ENCODE peak calls at places on chromosome 1, in four cellular contexts. One of them, this sample, is unnamed.

GRCh38 chr1:226708342-226708780 is 30.7 kb downstream of the ITPKB start:
- DNase-seq in AG09309: peak
- DNase-seq in pulmonary artery endothelial cell: no peak
- DNase-seq in LoVo: no peak
- DNase-seq in this sample: peak

GRCh38 chr1:160144921-160145320 is 6.5 kb upstream of the ATP1A4 start:
- DNase-seq in pulmonary artery endothelial cell: no peak
- DNase-seq in AG09309: no peak
- DNase-seq in LoVo: no peak
- DNase-seq in this sample: no peak

GRCh38 chr1:16243408-16243690 is 6.4 kb upstream of the CPLANE2 start:
- DNase-seq in AG09309: no peak
- DNase-seq in LoVo: no peak
- DNase-seq in pulmonary artery endothelial cell: no peak
- DNase-seq in this sample: no peak

GRCh38 chr1:15399710-15400109 is 10.0 kb upstream of the EFHD2 start:
- DNase-seq in LoVo: no peak
- DNase-seq in pulmonary artery endothelial cell: no peak
- DNase-seq in AG09309: no peak
- DNase-seq in this sample: no peak

GRCh38 chr1:231628207-231628876 is 1.8 kb downstream of the DISC1 start:
- DNase-seq in pulmonary artery endothelial cell: no peak
- DNase-seq in AG09309: no peak
- DNase-seq in LoVo: no peak
- DNase-seq in this sample: peak

GRCh38 chr1:170075186-170075585 is 691 bp upstream of the KIFAP3 start:
- DNase-seq in LoVo: no peak
- DNase-seq in pulmonary artery endothelial cell: no peak
- DNase-seq in AG09309: no peak
- DNase-seq in this sample: no peak

GRCh38 chr1:87781589-87781988 is 452.9 kb downstream of the LMO4 start:
- DNase-seq in AG09309: no peak
- DNase-seq in pulmonary artery endothelial cell: no peak
- DNase-seq in LoVo: no peak
- DNase-seq in this sample: no peak

GRCh38 chr1:43719063-43719462 is 11.7 kb downstream of the ST3GAL3 start:
- DNase-seq in pulmonary artery endothelial cell: no peak
- DNase-seq in AG09309: peak
- DNase-seq in LoVo: no peak
- DNase-seq in this sample: no peak

GRCh38 chr1:156162430-156163037 is 9.1 kb downstream of the SEMA4A start:
- DNase-seq in LoVo: no peak
- DNase-seq in pulmonary artery endothelial cell: no peak
- DNase-seq in AG09309: no peak
- DNase-seq in this sample: no peak

GRCh38 chr1:23593556-23594148 is 34.4 kb upstream of the ID3 start:
- DNase-seq in AG09309: no peak
- DNase-seq in LoVo: peak
- DNase-seq in pulmonary artery endothelial cell: no peak
- DNase-seq in this sample: peak

GRCh38 chr1:3573499-3573898 is 37.8 kb downstream of the MEGF6 start:
- DNase-seq in pulmonary artery endothelial cell: no peak
- DNase-seq in AG09309: no peak
- DNase-seq in LoVo: no peak
- DNase-seq in this sample: no peak

GRCh38 chr1:51558375-51558924 is 39.4 kb upstream of the EPS15 start:
- DNase-seq in pulmonary artery endothelial cell: no peak
- DNase-seq in AG09309: peak
- DNase-seq in LoVo: no peak
- DNase-seq in this sample: no peak

GRCh38 chr1:21546122-21546825 is 37.1 kb downstream of the ALPL start:
- DNase-seq in LoVo: no peak
- DNase-seq in AG09309: no peak
- DNase-seq in pulmonary artery endothelial cell: no peak
- DNase-seq in this sample: no peak

GRCh38 chr1:247407978-247408560 is 7.9 kb upstream of the NLRP3 start:
- DNase-seq in AG09309: no peak
- DNase-seq in LoVo: no peak
- DNase-seq in pulmonary artery endothelial cell: no peak
- DNase-seq in this sample: no peak

GRCh38 chr1:93344886-93345632 is 648 bp upstream of the DR1 start:
- DNase-seq in LoVo: peak
- DNase-seq in AG09309: no peak
- DNase-seq in pulmonary artery endothelial cell: no peak
- DNase-seq in this sample: no peak

GRCh38 chr1:88228153-88228552 is 455.9 kb upstream of the PKN2 start:
- DNase-seq in AG09309: no peak
- DNase-seq in pulmonary artery endothelial cell: no peak
- DNase-seq in LoVo: peak
- DNase-seq in this sample: peak

GRCh38 chr1:160428655-160429054 is 28.3 kb downstream of the VANGL2 start:
- DNase-seq in AG09309: no peak
- DNase-seq in LoVo: peak
- DNase-seq in pulmonary artery endothelial cell: no peak
- DNase-seq in this sample: peak

GRCh38 chr1:30757196-30757949 is at the start of gene LAPTM5:
- DNase-seq in pulmonary artery endothelial cell: no peak
- DNase-seq in LoVo: no peak
- DNase-seq in AG09309: no peak
- DNase-seq in this sample: no peak

GRCh38 chr1:212683357-212683722 is 16.3 kb downstream of the BATF3 start:
- DNase-seq in AG09309: no peak
- DNase-seq in pulmonary artery endothelial cell: no peak
- DNase-seq in LoVo: no peak
- DNase-seq in this sample: no peak

GRCh38 chr1:236159704-236160539 is 17.6 kb downstream of the GPR137B start:
- DNase-seq in LoVo: no peak
- DNase-seq in pulmonary artery endothelial cell: no peak
- DNase-seq in AG09309: no peak
- DNase-seq in this sample: peak

GRCh38 chr1:27719286-27720251 is 6.2 kb upstream of the FAM76A start:
- DNase-seq in pulmonary artery endothelial cell: no peak
- DNase-seq in AG09309: no peak
- DNase-seq in LoVo: no peak
- DNase-seq in this sample: no peak

GRCh38 chr1:221887091-221887746 is 145.3 kb upstream of the DUSP10 start:
- DNase-seq in AG09309: peak
- DNase-seq in pulmonary artery endothelial cell: no peak
- DNase-seq in LoVo: peak
- DNase-seq in this sample: peak

GRCh38 chr1:185350027-185350442 is 33.0 kb upstream of the IVNS1ABP start:
- DNase-seq in LoVo: no peak
- DNase-seq in AG09309: no peak
- DNase-seq in pulmonary artery endothelial cell: no peak
- DNase-seq in this sample: peak

GRCh38 chr1:22562584-22563551 is at the start of gene EPHA8:
- DNase-seq in LoVo: no peak
- DNase-seq in AG09309: no peak
- DNase-seq in pulmonary artery endothelial cell: no peak
- DNase-seq in this sample: no peak

GRCh38 chr1:212982430-212983152 is 32.2 kb downstream of the VASH2 start:
- DNase-seq in AG09309: no peak
- DNase-seq in LoVo: no peak
- DNase-seq in pulmonary artery endothelial cell: no peak
- DNase-seq in this sample: no peak

GRCh38 chr1:89302697-89303332 is 30.2 kb upstream of the GBP5 start:
- DNase-seq in AG09309: no peak
- DNase-seq in LoVo: no peak
- DNase-seq in pulmonary artery endothelial cell: no peak
- DNase-seq in this sample: no peak

GRCh38 chr1:94863919-94864318 is 43.8 kb downstream of the SLC44A3 start:
- DNase-seq in pulmonary artery endothelial cell: peak
- DNase-seq in AG09309: no peak
- DNase-seq in LoVo: peak
- DNase-seq in this sample: peak

GRCh38 chr1:178496410-178497135 is at the start of gene CLEC20A:
- DNase-seq in LoVo: no peak
- DNase-seq in AG09309: no peak
- DNase-seq in pulmonary artery endothelial cell: no peak
- DNase-seq in this sample: no peak

GRCh38 chr1:19957779-19958178 is 21.6 kb downstream of the PLA2G2A start:
- DNase-seq in AG09309: no peak
- DNase-seq in pulmonary artery endothelial cell: no peak
- DNase-seq in LoVo: no peak
- DNase-seq in this sample: no peak

GRCh38 chr1:19163261-19163660 is 46.8 kb downstream of the UBR4 start:
- DNase-seq in LoVo: no peak
- DNase-seq in pulmonary artery endothelial cell: peak
- DNase-seq in AG09309: peak
- DNase-seq in this sample: no peak

GRCh38 chr1:112172294-112172882 is 182.9 kb upstream of the KCND3 start:
- DNase-seq in AG09309: peak
- DNase-seq in pulmonary artery endothelial cell: peak
- DNase-seq in LoVo: peak
- DNase-seq in this sample: peak

GRCh38 chr1:241639040-241639652 is 1.0 kb downstream of the CHML start:
- DNase-seq in AG09309: no peak
- DNase-seq in pulmonary artery endothelial cell: no peak
- DNase-seq in LoVo: peak
- DNase-seq in this sample: no peak

GRCh38 chr1:29197590-29197924 is 15.9 kb upstream of the SRSF4 start:
- DNase-seq in AG09309: no peak
- DNase-seq in pulmonary artery endothelial cell: no peak
- DNase-seq in LoVo: no peak
- DNase-seq in this sample: peak

GRCh38 chr1:8015036-8015808 is 10.9 kb downstream of the ERRFI1 start:
- DNase-seq in LoVo: peak
- DNase-seq in pulmonary artery endothelial cell: peak
- DNase-seq in AG09309: peak
- DNase-seq in this sample: peak

GRCh38 chr1:42348498-42348897 is 13.5 kb upstream of the FOXJ3 start:
- DNase-seq in AG09309: no peak
- DNase-seq in pulmonary artery endothelial cell: no peak
- DNase-seq in LoVo: no peak
- DNase-seq in this sample: no peak